ENCODE peak calls at places on chromosomes 16 and 17, in six cellular contexts. One of them, this sample, is unnamed.

GRCh38 chr17:44655983-44656700 is at the start of gene MEIOC:
- DNase-seq in nucleus accumbens: no peak
- DNase-seq in C1 segment of cervical spinal cord: no peak
- DNase-seq in T-helper 17 cell: no peak
- DNase-seq in KG1: no peak
- DNase-seq in NCI-H82: peak; percentile 98
- DNase-seq in this sample: no peak

GRCh38 chr17:31561469-31562412 is 170.3 kb downstream of the RAB11FIP4 start:
- DNase-seq in T-helper 17 cell: no peak
- DNase-seq in nucleus accumbens: no peak
- DNase-seq in C1 segment of cervical spinal cord: no peak
- DNase-seq in NCI-H82: no peak
- DNase-seq in KG1: peak; percentile 25
- DNase-seq in this sample: no peak

GRCh38 chr17:32794533-32795246 is 82.2 kb downstream of the MYO1D start:
- DNase-seq in NCI-H82: no peak
- DNase-seq in KG1: no peak
- DNase-seq in nucleus accumbens: no peak
- DNase-seq in T-helper 17 cell: no peak
- DNase-seq in C1 segment of cervical spinal cord: no peak
- DNase-seq in this sample: no peak

GRCh38 chr17:75394332-75394918 is 11.1 kb downstream of the GRB2 start:
- DNase-seq in NCI-H82: peak; percentile 53
- DNase-seq in nucleus accumbens: no peak
- DNase-seq in C1 segment of cervical spinal cord: no peak
- DNase-seq in KG1: peak; percentile 71
- DNase-seq in T-helper 17 cell: no peak
- DNase-seq in this sample: no peak

GRCh38 chr17:43814714-43815113 is 18.2 kb downstream of the MPP3 start:
- DNase-seq in T-helper 17 cell: no peak
- DNase-seq in NCI-H82: no peak
- DNase-seq in C1 segment of cervical spinal cord: no peak
- DNase-seq in nucleus accumbens: no peak
- DNase-seq in KG1: no peak
- DNase-seq in this sample: no peak

GRCh38 chr17:62653831-62654829 is 26.7 kb downstream of the MRC2 start:
- DNase-seq in C1 segment of cervical spinal cord: no peak
- DNase-seq in T-helper 17 cell: no peak
- DNase-seq in nucleus accumbens: no peak
- DNase-seq in NCI-H82: peak; percentile 55
- DNase-seq in KG1: no peak
- DNase-seq in this sample: peak; percentile 81

GRCh38 chr17:80413771-80414507 is 1.0 kb upstream of the ENDOV start:
- DNase-seq in KG1: no peak
- DNase-seq in NCI-H82: no peak
- DNase-seq in nucleus accumbens: peak; percentile 44
- DNase-seq in T-helper 17 cell: no peak
- DNase-seq in C1 segment of cervical spinal cord: no peak
- DNase-seq in this sample: no peak

GRCh38 chr16:83720981-83721380 is 86.8 kb upstream of the HSBP1 start:
- DNase-seq in nucleus accumbens: no peak
- DNase-seq in C1 segment of cervical spinal cord: no peak
- DNase-seq in KG1: no peak
- DNase-seq in NCI-H82: no peak
- DNase-seq in T-helper 17 cell: no peak
- DNase-seq in this sample: no peak

GRCh38 chr17:67784364-67785121 is 40.8 kb upstream of the BPTF start:
- DNase-seq in T-helper 17 cell: no peak
- DNase-seq in NCI-H82: no peak
- DNase-seq in KG1: peak; percentile 48
- DNase-seq in nucleus accumbens: no peak
- DNase-seq in C1 segment of cervical spinal cord: no peak
- DNase-seq in this sample: no peak

GRCh38 chr16:2468725-2469398 is 2.2 kb upstream of the NTN3 start:
- DNase-seq in C1 segment of cervical spinal cord: peak; percentile 51
- DNase-seq in NCI-H82: peak; percentile 100
- DNase-seq in T-helper 17 cell: no peak
- DNase-seq in KG1: no peak
- DNase-seq in nucleus accumbens: no peak
- DNase-seq in this sample: no peak

GRCh38 chr17:33596904-33597303 is 303.8 kb upstream of the ASIC2 start:
- DNase-seq in C1 segment of cervical spinal cord: no peak
- DNase-seq in nucleus accumbens: peak; percentile 5
- DNase-seq in NCI-H82: no peak
- DNase-seq in KG1: no peak
- DNase-seq in T-helper 17 cell: no peak
- DNase-seq in this sample: no peak

GRCh38 chr16:1152651-1153259 is at the start of gene CACNA1H:
- DNase-seq in C1 segment of cervical spinal cord: no peak
- DNase-seq in KG1: no peak
- DNase-seq in nucleus accumbens: peak; percentile 18
- DNase-seq in NCI-H82: no peak
- DNase-seq in T-helper 17 cell: peak; percentile 59
- DNase-seq in this sample: no peak

GRCh38 chr17:77888242-77889134 is 70.0 kb upstream of the TNRC6C start:
- DNase-seq in C1 segment of cervical spinal cord: no peak
- DNase-seq in NCI-H82: no peak
- DNase-seq in nucleus accumbens: no peak
- DNase-seq in T-helper 17 cell: no peak
- DNase-seq in KG1: no peak
- DNase-seq in this sample: no peak

GRCh38 chr16:47483616-47484015 is 22.5 kb downstream of the PHKB start:
- DNase-seq in T-helper 17 cell: no peak
- DNase-seq in nucleus accumbens: no peak
- DNase-seq in KG1: no peak
- DNase-seq in NCI-H82: no peak
- DNase-seq in C1 segment of cervical spinal cord: no peak
- DNase-seq in this sample: no peak

GRCh38 chr17:79614248-79614647 is 3.4 kb upstream of the RBFOX3 start:
- DNase-seq in nucleus accumbens: no peak
- DNase-seq in NCI-H82: no peak
- DNase-seq in C1 segment of cervical spinal cord: no peak
- DNase-seq in T-helper 17 cell: no peak
- DNase-seq in KG1: no peak
- DNase-seq in this sample: no peak

GRCh38 chr17:15659663-15660062 is 24.4 kb downstream of the TRIM16 start:
- DNase-seq in C1 segment of cervical spinal cord: no peak
- DNase-seq in NCI-H82: no peak
- DNase-seq in T-helper 17 cell: no peak
- DNase-seq in nucleus accumbens: no peak
- DNase-seq in KG1: no peak
- DNase-seq in this sample: no peak

GRCh38 chr17:38464251-38464722 is 36.0 kb downstream of the ARHGAP23 start:
- DNase-seq in T-helper 17 cell: no peak
- DNase-seq in nucleus accumbens: peak; percentile 81
- DNase-seq in C1 segment of cervical spinal cord: no peak
- DNase-seq in KG1: no peak
- DNase-seq in NCI-H82: no peak
- DNase-seq in this sample: no peak

GRCh38 chr17:17435323-17435722 is 41.5 kb upstream of the MED9 start:
- DNase-seq in NCI-H82: peak; percentile 57
- DNase-seq in T-helper 17 cell: no peak
- DNase-seq in KG1: no peak
- DNase-seq in C1 segment of cervical spinal cord: no peak
- DNase-seq in nucleus accumbens: no peak
- DNase-seq in this sample: no peak

GRCh38 chr16:85556456-85557082 is 56.6 kb upstream of the GSE1 start:
- DNase-seq in T-helper 17 cell: peak; percentile 22
- DNase-seq in nucleus accumbens: no peak
- DNase-seq in C1 segment of cervical spinal cord: no peak
- DNase-seq in NCI-H82: peak; percentile 82
- DNase-seq in KG1: no peak
- DNase-seq in this sample: peak; percentile 70

GRCh38 chr16:87956169-87956770 is 5.0 kb downstream of the BANP start:
- DNase-seq in KG1: peak; percentile 73
- DNase-seq in nucleus accumbens: no peak
- DNase-seq in T-helper 17 cell: peak; percentile 57
- DNase-seq in NCI-H82: no peak
- DNase-seq in C1 segment of cervical spinal cord: no peak
- DNase-seq in this sample: no peak

GRCh38 chr16:89502319-89502843 is 5.8 kb upstream of the SPG7 start:
- DNase-seq in NCI-H82: no peak
- DNase-seq in T-helper 17 cell: no peak
- DNase-seq in KG1: no peak
- DNase-seq in C1 segment of cervical spinal cord: no peak
- DNase-seq in nucleus accumbens: no peak
- DNase-seq in this sample: peak; percentile 76

GRCh38 chr16:89037261-89038152 is 56.1 kb upstream of the ACSF3 start:
- DNase-seq in T-helper 17 cell: no peak
- DNase-seq in NCI-H82: no peak
- DNase-seq in nucleus accumbens: no peak
- DNase-seq in C1 segment of cervical spinal cord: no peak
- DNase-seq in KG1: no peak
- DNase-seq in this sample: peak; percentile 75

GRCh38 chr17:81239714-81240555 is 817 bp downstream of the NDUFAF8 start:
- DNase-seq in nucleus accumbens: no peak
- DNase-seq in C1 segment of cervical spinal cord: no peak
- DNase-seq in NCI-H82: peak; percentile 38
- DNase-seq in KG1: no peak
- DNase-seq in T-helper 17 cell: peak; percentile 35
- DNase-seq in this sample: no peak

GRCh38 chr17:79857095-79857494 is 17.9 kb upstream of the CBX4 start:
- DNase-seq in NCI-H82: no peak
- DNase-seq in T-helper 17 cell: no peak
- DNase-seq in KG1: no peak
- DNase-seq in C1 segment of cervical spinal cord: no peak
- DNase-seq in nucleus accumbens: no peak
- DNase-seq in this sample: peak; percentile 5

GRCh38 chr17:83183951-83184506 is 104.6 kb downstream of the METRNL start:
- DNase-seq in C1 segment of cervical spinal cord: no peak
- DNase-seq in KG1: no peak
- DNase-seq in NCI-H82: no peak
- DNase-seq in nucleus accumbens: no peak
- DNase-seq in T-helper 17 cell: no peak
- DNase-seq in this sample: peak; percentile 56

GRCh38 chr16:51523400-51523799 is 372.3 kb upstream of the SALL1 start:
- DNase-seq in nucleus accumbens: no peak
- DNase-seq in C1 segment of cervical spinal cord: no peak
- DNase-seq in KG1: no peak
- DNase-seq in NCI-H82: no peak
- DNase-seq in T-helper 17 cell: no peak
- DNase-seq in this sample: no peak

GRCh38 chr17:64155751-64156544 is 26.0 kb upstream of the ERN1 start:
- DNase-seq in nucleus accumbens: peak; percentile 76
- DNase-seq in NCI-H82: no peak
- DNase-seq in C1 segment of cervical spinal cord: peak; percentile 81
- DNase-seq in T-helper 17 cell: no peak
- DNase-seq in KG1: no peak
- DNase-seq in this sample: peak; percentile 70

GRCh38 chr16:27969574-27969973 is 93.9 kb downstream of the GSG1L start:
- DNase-seq in T-helper 17 cell: no peak
- DNase-seq in nucleus accumbens: no peak
- DNase-seq in C1 segment of cervical spinal cord: no peak
- DNase-seq in NCI-H82: no peak
- DNase-seq in KG1: no peak
- DNase-seq in this sample: no peak

GRCh38 chr17:44887971-44888955 is 11.0 kb downstream of the EFTUD2 start:
- DNase-seq in T-helper 17 cell: no peak
- DNase-seq in nucleus accumbens: no peak
- DNase-seq in KG1: peak; percentile 49
- DNase-seq in C1 segment of cervical spinal cord: no peak
- DNase-seq in NCI-H82: no peak
- DNase-seq in this sample: no peak

GRCh38 chr16:4733747-4734062 is 366 bp downstream of the ANKS3 start:
- DNase-seq in T-helper 17 cell: no peak
- DNase-seq in C1 segment of cervical spinal cord: no peak
- DNase-seq in KG1: no peak
- DNase-seq in NCI-H82: peak; percentile 74
- DNase-seq in nucleus accumbens: no peak
- DNase-seq in this sample: peak; percentile 36

GRCh38 chr17:21119247-21119944 is 7.4 kb upstream of the DHRS7B start:
- DNase-seq in C1 segment of cervical spinal cord: peak; percentile 24
- DNase-seq in T-helper 17 cell: peak; percentile 55
- DNase-seq in NCI-H82: peak; percentile 75
- DNase-seq in nucleus accumbens: peak; percentile 18
- DNase-seq in KG1: peak; percentile 1
- DNase-seq in this sample: peak; percentile 65

GRCh38 chr17:42459256-42459982 is 741 bp downstream of the ATP6V0A1 start:
- DNase-seq in NCI-H82: peak; percentile 73
- DNase-seq in C1 segment of cervical spinal cord: peak; percentile 59
- DNase-seq in T-helper 17 cell: no peak
- DNase-seq in nucleus accumbens: peak; percentile 42
- DNase-seq in KG1: no peak
- DNase-seq in this sample: peak; percentile 81

GRCh38 chr16:65781363-65781762 is 585.1 kb upstream of the CDH5 start:
- DNase-seq in nucleus accumbens: no peak
- DNase-seq in T-helper 17 cell: no peak
- DNase-seq in KG1: no peak
- DNase-seq in NCI-H82: no peak
- DNase-seq in C1 segment of cervical spinal cord: no peak
- DNase-seq in this sample: no peak